ENCODE peak calls at places on chromosomes 6 and 20, in ten cellular contexts. One of them, this sample, is unnamed.

GRCh38 chr6:158939255-158940170 is 60.5 kb downstream of the RSPH3 start:
- DNase-seq in heart left ventricle: no peak
- DNase-seq in tibial artery: no peak
- DNase-seq in GM12865: no peak
- DNase-seq in GM10248: no peak
- DNase-seq in neural crest cell: no peak
- DNase-seq in choroid plexus epithelial cell: no peak
- DNase-seq in mucosa of descending colon: peak
- DNase-seq in Calu3: peak
- DNase-seq in adrenal gland: no peak
- DNase-seq in this sample: peak

GRCh38 chr20:19616620-19617019 is 141.4 kb upstream of the RIN2 start:
- DNase-seq in adrenal gland: no peak
- DNase-seq in neural crest cell: no peak
- DNase-seq in GM12865: no peak
- DNase-seq in tibial artery: no peak
- DNase-seq in GM10248: no peak
- DNase-seq in choroid plexus epithelial cell: no peak
- DNase-seq in Calu3: no peak
- DNase-seq in heart left ventricle: no peak
- DNase-seq in mucosa of descending colon: no peak
- DNase-seq in this sample: no peak

GRCh38 chr6:34412643-34413214 is 13.1 kb downstream of the RPS10 start:
- DNase-seq in GM12865: no peak
- DNase-seq in adrenal gland: no peak
- DNase-seq in Calu3: no peak
- DNase-seq in heart left ventricle: no peak
- DNase-seq in choroid plexus epithelial cell: peak
- DNase-seq in neural crest cell: no peak
- DNase-seq in mucosa of descending colon: no peak
- DNase-seq in GM10248: no peak
- DNase-seq in tibial artery: no peak
- DNase-seq in this sample: no peak

GRCh38 chr20:1929460-1929859 is 34.3 kb downstream of the SIRPA start:
- DNase-seq in choroid plexus epithelial cell: no peak
- DNase-seq in GM10248: no peak
- DNase-seq in neural crest cell: no peak
- DNase-seq in tibial artery: no peak
- DNase-seq in mucosa of descending colon: no peak
- DNase-seq in heart left ventricle: no peak
- DNase-seq in adrenal gland: no peak
- DNase-seq in Calu3: no peak
- DNase-seq in GM12865: no peak
- DNase-seq in this sample: no peak

GRCh38 chr6:127630800-127631199 is 53.8 kb downstream of the C6orf58 start:
- DNase-seq in GM10248: no peak
- DNase-seq in adrenal gland: no peak
- DNase-seq in heart left ventricle: no peak
- DNase-seq in neural crest cell: no peak
- DNase-seq in mucosa of descending colon: no peak
- DNase-seq in choroid plexus epithelial cell: peak
- DNase-seq in tibial artery: no peak
- DNase-seq in Calu3: no peak
- DNase-seq in GM12865: no peak
- DNase-seq in this sample: no peak

GRCh38 chr6:141103246-141103645 is 1029.5 kb upstream of the GJE1 start:
- DNase-seq in mucosa of descending colon: no peak
- DNase-seq in tibial artery: no peak
- DNase-seq in Calu3: no peak
- DNase-seq in neural crest cell: no peak
- DNase-seq in GM12865: no peak
- DNase-seq in choroid plexus epithelial cell: peak
- DNase-seq in heart left ventricle: no peak
- DNase-seq in adrenal gland: no peak
- DNase-seq in GM10248: no peak
- DNase-seq in this sample: no peak

GRCh38 chr6:84061174-84061573 is 27.6 kb downstream of the MRAP2 start:
- DNase-seq in GM10248: no peak
- DNase-seq in neural crest cell: no peak
- DNase-seq in tibial artery: no peak
- DNase-seq in Calu3: no peak
- DNase-seq in mucosa of descending colon: no peak
- DNase-seq in choroid plexus epithelial cell: no peak
- DNase-seq in GM12865: no peak
- DNase-seq in heart left ventricle: no peak
- DNase-seq in adrenal gland: no peak
- DNase-seq in this sample: no peak

GRCh38 chr6:22333802-22334201 is 37.0 kb upstream of the PRL start:
- DNase-seq in neural crest cell: no peak
- DNase-seq in tibial artery: no peak
- DNase-seq in heart left ventricle: no peak
- DNase-seq in mucosa of descending colon: no peak
- DNase-seq in choroid plexus epithelial cell: no peak
- DNase-seq in adrenal gland: no peak
- DNase-seq in GM12865: no peak
- DNase-seq in GM10248: no peak
- DNase-seq in Calu3: no peak
- DNase-seq in this sample: no peak

GRCh38 chr6:113432729-113433505 is 424.2 kb upstream of the MARCKS start:
- DNase-seq in GM12865: no peak
- DNase-seq in mucosa of descending colon: no peak
- DNase-seq in heart left ventricle: no peak
- DNase-seq in choroid plexus epithelial cell: no peak
- DNase-seq in adrenal gland: no peak
- DNase-seq in tibial artery: no peak
- DNase-seq in GM10248: no peak
- DNase-seq in Calu3: no peak
- DNase-seq in neural crest cell: no peak
- DNase-seq in this sample: no peak

GRCh38 chr20:64009811-64010387 is 26.1 kb upstream of the C20orf204 start:
- DNase-seq in heart left ventricle: no peak
- DNase-seq in GM10248: no peak
- DNase-seq in tibial artery: no peak
- DNase-seq in GM12865: peak
- DNase-seq in choroid plexus epithelial cell: no peak
- DNase-seq in Calu3: no peak
- DNase-seq in neural crest cell: no peak
- DNase-seq in adrenal gland: no peak
- DNase-seq in mucosa of descending colon: no peak
- DNase-seq in this sample: no peak

GRCh38 chr6:11600251-11600650 is 62.7 kb downstream of the TMEM170B start:
- DNase-seq in neural crest cell: no peak
- DNase-seq in GM10248: no peak
- DNase-seq in adrenal gland: no peak
- DNase-seq in choroid plexus epithelial cell: no peak
- DNase-seq in mucosa of descending colon: no peak
- DNase-seq in GM12865: no peak
- DNase-seq in heart left ventricle: no peak
- DNase-seq in tibial artery: no peak
- DNase-seq in Calu3: no peak
- DNase-seq in this sample: no peak

DNA sequence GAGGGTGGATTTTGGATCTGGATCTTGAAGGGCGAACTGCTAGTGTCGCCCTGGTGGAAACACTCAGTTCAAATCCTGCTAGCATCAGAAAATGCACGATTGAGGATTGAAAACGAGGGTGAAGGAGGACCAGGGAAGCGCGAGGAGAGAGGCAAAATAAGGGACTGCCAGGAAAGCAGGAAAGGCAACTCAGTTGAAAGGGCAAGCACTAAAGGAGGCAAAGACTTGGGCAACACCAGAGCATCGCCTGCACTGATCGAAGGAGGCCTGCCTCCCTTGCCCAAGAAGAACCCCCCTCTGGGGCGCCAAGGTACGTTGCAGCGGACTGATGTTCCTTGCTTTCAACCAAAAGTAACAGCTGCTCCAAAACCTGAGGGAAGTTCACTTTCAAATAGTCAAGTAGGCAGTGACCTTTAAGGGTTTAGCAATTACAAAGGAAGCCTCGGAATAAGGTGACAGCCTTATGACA is 308 bp upstream of the COL21A1 start:
- DNase-seq in GM12865: no peak
- DNase-seq in Calu3: no peak
- DNase-seq in mucosa of descending colon: no peak
- DNase-seq in tibial artery: no peak
- DNase-seq in neural crest cell: no peak
- DNase-seq in choroid plexus epithelial cell: no peak
- DNase-seq in GM10248: no peak
- DNase-seq in adrenal gland: no peak
- DNase-seq in heart left ventricle: no peak
- DNase-seq in this sample: no peak
- TF ChIP-seq CTCF in GM12865: no peak
- TF ChIP-seq CTCF in Calu3: no peak
- TF ChIP-seq CTCF in mucosa of descending colon: no peak
- TF ChIP-seq CTCF in tibial artery: no peak
- TF ChIP-seq CTCF in neural crest cell: peak
- TF ChIP-seq CTCF in choroid plexus epithelial cell: no peak
- TF ChIP-seq CTCF in GM10248: no peak
- TF ChIP-seq CTCF in adrenal gland: no peak
- TF ChIP-seq CTCF in heart left ventricle: no peak
- TF ChIP-seq CTCF in this sample: no peak

GRCh38 chr6:33082702-33083101 is 6.9 kb downstream of the HLA-DPB1 start:
- DNase-seq in neural crest cell: no peak
- DNase-seq in Calu3: peak
- DNase-seq in adrenal gland: no peak
- DNase-seq in heart left ventricle: no peak
- DNase-seq in GM10248: peak
- DNase-seq in mucosa of descending colon: no peak
- DNase-seq in GM12865: peak
- DNase-seq in tibial artery: peak
- DNase-seq in choroid plexus epithelial cell: peak
- DNase-seq in this sample: peak

GRCh38 chr6:33080127-33081089 is 4.6 kb downstream of the HLA-DPB1 start:
- DNase-seq in GM10248: peak
- DNase-seq in Calu3: no peak
- DNase-seq in neural crest cell: peak
- DNase-seq in tibial artery: peak
- DNase-seq in GM12865: no peak
- DNase-seq in mucosa of descending colon: peak
- DNase-seq in choroid plexus epithelial cell: peak
- DNase-seq in heart left ventricle: peak
- DNase-seq in adrenal gland: peak
- DNase-seq in this sample: no peak

GRCh38 chr6:33078919-33079521 is 3.2 kb downstream of the HLA-DPB1 start:
- DNase-seq in heart left ventricle: no peak
- DNase-seq in tibial artery: no peak
- DNase-seq in adrenal gland: no peak
- DNase-seq in mucosa of descending colon: no peak
- DNase-seq in choroid plexus epithelial cell: no peak
- DNase-seq in neural crest cell: no peak
- DNase-seq in GM12865: no peak
- DNase-seq in Calu3: no peak
- DNase-seq in GM10248: no peak
- DNase-seq in this sample: no peak

GRCh38 chr6:33079575-33079974 is 3.8 kb downstream of the HLA-DPB1 start:
- DNase-seq in heart left ventricle: no peak
- DNase-seq in GM12865: no peak
- DNase-seq in choroid plexus epithelial cell: no peak
- DNase-seq in Calu3: no peak
- DNase-seq in neural crest cell: no peak
- DNase-seq in mucosa of descending colon: no peak
- DNase-seq in tibial artery: no peak
- DNase-seq in adrenal gland: no peak
- DNase-seq in GM10248: no peak
- DNase-seq in this sample: no peak

GRCh38 chr6:33081098-33081824 is 5.5 kb downstream of the HLA-DPB1 start:
- DNase-seq in choroid plexus epithelial cell: no peak
- DNase-seq in neural crest cell: no peak
- DNase-seq in GM12865: no peak
- DNase-seq in Calu3: no peak
- DNase-seq in adrenal gland: no peak
- DNase-seq in GM10248: no peak
- DNase-seq in tibial artery: no peak
- DNase-seq in mucosa of descending colon: no peak
- DNase-seq in heart left ventricle: no peak
- DNase-seq in this sample: no peak
- TF ChIP-seq CTCF in choroid plexus epithelial cell: no peak
- TF ChIP-seq CTCF in neural crest cell: no peak
- TF ChIP-seq CTCF in GM12865: no peak
- TF ChIP-seq CTCF in Calu3: no peak
- TF ChIP-seq CTCF in adrenal gland: no peak
- TF ChIP-seq CTCF in GM10248: no peak
- TF ChIP-seq CTCF in tibial artery: no peak
- TF ChIP-seq CTCF in mucosa of descending colon: no peak
- TF ChIP-seq CTCF in heart left ventricle: no peak
- TF ChIP-seq CTCF in this sample: no peak

DNA sequence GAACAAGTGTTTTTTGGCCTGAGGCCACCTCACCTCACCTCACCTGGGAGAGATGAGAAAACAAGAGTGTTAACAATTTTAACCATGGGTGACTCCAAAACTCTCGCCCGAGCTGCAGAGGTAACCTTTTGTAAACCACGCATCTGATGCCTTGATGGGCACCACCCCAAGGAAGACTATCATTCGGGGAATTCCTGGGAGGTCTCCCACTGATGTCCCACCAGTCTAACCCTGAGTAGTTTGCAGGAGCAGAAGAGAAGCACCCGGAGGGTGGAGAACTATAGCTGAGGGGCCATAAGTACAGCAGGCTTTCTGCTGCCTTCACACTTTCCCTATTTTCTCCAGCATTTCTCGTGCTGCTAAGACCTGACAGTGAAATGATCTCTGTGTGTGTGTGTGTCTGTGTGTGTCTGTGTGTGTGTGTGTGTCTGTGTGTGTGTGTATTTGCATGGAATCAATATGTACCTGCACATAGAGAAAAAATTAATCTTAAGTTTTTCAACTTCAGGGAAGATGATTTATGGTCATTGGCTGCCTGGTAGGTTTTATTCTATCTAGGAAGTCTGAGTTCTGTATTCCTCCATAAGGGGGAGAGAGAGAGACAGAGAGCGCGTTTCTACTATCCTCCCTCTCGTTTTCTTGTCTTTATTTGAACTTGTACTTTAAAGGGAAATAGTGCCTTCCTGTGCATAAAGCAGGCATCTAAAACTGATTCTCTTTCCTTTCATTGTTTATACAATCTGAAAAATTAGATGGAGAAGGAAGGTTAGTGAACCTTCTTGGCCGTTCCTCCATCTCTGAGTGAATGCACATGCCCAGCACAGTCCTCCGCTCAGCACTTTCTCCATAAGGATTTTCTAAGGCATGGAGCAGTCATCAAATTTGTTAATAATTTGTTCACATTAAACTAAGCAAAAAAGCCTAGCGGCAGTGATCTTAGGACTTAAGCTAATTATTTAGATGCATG is 75.9 kb downstream of the CAP2 start:
- DNase-seq in choroid plexus epithelial cell: peak
- DNase-seq in heart left ventricle: no peak
- DNase-seq in tibial artery: no peak
- DNase-seq in GM12865: no peak
- DNase-seq in neural crest cell: no peak
- DNase-seq in adrenal gland: no peak
- DNase-seq in Calu3: no peak
- DNase-seq in GM10248: no peak
- DNase-seq in mucosa of descending colon: no peak
- DNase-seq in this sample: no peak
- TF ChIP-seq CTCF in choroid plexus epithelial cell: peak
- TF ChIP-seq CTCF in heart left ventricle: peak
- TF ChIP-seq CTCF in tibial artery: peak
- TF ChIP-seq CTCF in GM12865: no peak
- TF ChIP-seq CTCF in neural crest cell: peak
- TF ChIP-seq CTCF in adrenal gland: peak
- TF ChIP-seq CTCF in Calu3: no peak
- TF ChIP-seq CTCF in GM10248: no peak
- TF ChIP-seq CTCF in mucosa of descending colon: no peak
- TF ChIP-seq CTCF in this sample: no peak

GRCh38 chr20:15902493-15902892 is 670.8 kb downstream of the KIF16B start:
- DNase-seq in GM12865: peak
- DNase-seq in GM10248: no peak
- DNase-seq in heart left ventricle: no peak
- DNase-seq in adrenal gland: no peak
- DNase-seq in tibial artery: no peak
- DNase-seq in mucosa of descending colon: no peak
- DNase-seq in Calu3: peak
- DNase-seq in choroid plexus epithelial cell: no peak
- DNase-seq in neural crest cell: peak
- DNase-seq in this sample: no peak
- TF ChIP-seq CTCF in GM12865: peak
- TF ChIP-seq CTCF in GM10248: no peak
- TF ChIP-seq CTCF in heart left ventricle: no peak
- TF ChIP-seq CTCF in adrenal gland: no peak
- TF ChIP-seq CTCF in tibial artery: no peak
- TF ChIP-seq CTCF in mucosa of descending colon: no peak
- TF ChIP-seq CTCF in Calu3: no peak
- TF ChIP-seq CTCF in choroid plexus epithelial cell: peak
- TF ChIP-seq CTCF in neural crest cell: peak
- TF ChIP-seq CTCF in this sample: no peak